ENCODE peak calls at places on chromosomes 1 and 21, in four cellular contexts. O is K562, R is IMR-90, U is endothelial cell of umbilical vein. Q is an unnamed sample. For H3K9me1, the result is how much of the 10 kb centered on the place peaks cover.

GRCh38 chr1:70909262-70909817 is 138.3 kb downstream of the PTGER3 start:
- DNase-seq in R (no peak), O (peak), U (no peak), Q (no peak)

GRCh38 chr21:17674106-17674505 is 61.4 kb upstream of the BTG3 start:
- DNase-seq in R (no peak), O (no peak), U (no peak), Q (no peak)

GRCh38 chr1:246147471-246148461 is 359.3 kb downstream of the SMYD3 start:
- DNase-seq in U (no peak), O (no peak), R (no peak), Q (no peak)

GRCh38 chr1:218804014-218804785 is 369.5 kb upstream of the LYPLAL1 start:
- DNase-seq in U (no peak), R (peak), O (no peak), Q (peak)

GRCh38 chr1:230163205-230163604 is 96.2 kb downstream of the GALNT2 start:
- DNase-seq in O (no peak), R (peak), U (no peak), Q (no peak)

GRCh38 chr1:177571076-177571475 is 398.8 kb downstream of the SEC16B start:
- DNase-seq in R (no peak), O (no peak), U (no peak), Q (no peak)

GRCh38 chr1:147669475-147670318 is 627 bp downstream of the ACP6 start:
- DNase-seq in R (peak), O (peak), U (peak), Q (no peak)

GRCh38 chr1:161502641-161503393 is 2.4 kb upstream of the FCGR2A start:
- DNase-seq in R (peak), O (peak), U (no peak), Q (no peak)

GRCh38 chr1:31664528-31664927 is 19.9 kb upstream of the PEF1 start:
- DNase-seq in O (no peak), U (no peak), R (no peak), Q (no peak)

GRCh38 chr1:17558954-17559617 is 19.6 kb downstream of the ARHGEF10L start:
- DNase-seq in R (no peak), U (no peak), O (no peak), Q (no peak)

GRCh38 chr1:149848340-149848771 is 51.0 kb upstream of the BOLA1 start:
- DNase-seq in O (no peak), R (no peak), U (no peak), Q (no peak)

GRCh38 chr1:229567109-229567868 is 8.8 kb upstream of the ABCB10 start:
- DNase-seq in U (no peak), O (no peak), R (no peak), Q (no peak)

GRCh38 chr1:181936768-181937581 is 124.5 kb downstream of the ZNF648 start:
- DNase-seq in R (no peak), O (peak), U (no peak), Q (peak)

GRCh38 chr1:107692580-107693345 is 272.2 kb downstream of the VAV3 start:
- DNase-seq in R (no peak), U (no peak), O (no peak), Q (no peak)

GRCh38 chr1:7550981-7551380 is 220.1 kb upstream of the VAMP3 start:
- DNase-seq in O (no peak), R (no peak), U (no peak), Q (no peak)

GRCh38 chr1:180269848-180270766 is 40.0 kb downstream of the LHX4 start:
- DNase-seq in R (no peak), O (no peak), U (no peak), Q (no peak)

GRCh38 chr1:11478571-11479374 is at the start of gene DISP3:
- DNase-seq in U (peak), R (peak), O (peak), Q (no peak)

GRCh38 chr1:5977494-5978444 is 14.5 kb downstream of the NPHP4 start:
- DNase-seq in R (no peak), O (no peak), U (no peak), Q (no peak)

GRCh38 chr1:222644649-222645005 is 26.7 kb downstream of the MIA3 start:
- DNase-seq in U (no peak), R (no peak), O (no peak), Q (no peak)

GRCh38 chr1:78340006-78340405 is 150.8 kb upstream of the PTGFR start:
- DNase-seq in O (no peak), R (peak), U (peak), Q (peak)

DNA sequence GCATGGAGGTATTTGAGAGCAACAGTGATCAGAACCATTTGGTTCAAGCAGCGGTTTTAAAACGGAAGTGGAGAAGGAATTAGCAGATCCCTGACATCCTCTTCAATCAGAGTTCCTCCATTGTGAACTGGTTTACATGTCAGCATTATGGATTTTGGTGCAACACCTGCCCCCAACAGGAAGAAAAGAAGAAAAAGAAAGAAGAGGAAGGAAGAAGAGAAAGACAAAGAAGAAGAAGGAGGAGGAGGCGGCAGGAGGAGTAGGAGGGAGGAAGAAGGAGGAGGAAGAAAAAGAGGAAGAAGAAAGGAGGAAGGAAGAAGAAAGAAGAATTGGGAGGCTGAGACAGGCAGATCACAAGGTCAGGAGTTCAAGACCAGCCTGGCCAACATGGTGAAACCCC is 17.4 kb downstream of the NDUFS5 start:
- DNase-seq in O (no peak), U (no peak), R (no peak), Q (no peak)
- H3K9me1 ChIP-seq in O (under half), U (under half), R (under half), Q (under half)

GRCh38 chr1:213989740-213990472 is 2.1 kb downstream of the PROX1 start:
- DNase-seq in U (no peak), O (no peak), R (no peak), Q (no peak)
- H2AFZ ChIP-seq in U (peak), O (no peak), R (no peak), Q (no peak)

DNA sequence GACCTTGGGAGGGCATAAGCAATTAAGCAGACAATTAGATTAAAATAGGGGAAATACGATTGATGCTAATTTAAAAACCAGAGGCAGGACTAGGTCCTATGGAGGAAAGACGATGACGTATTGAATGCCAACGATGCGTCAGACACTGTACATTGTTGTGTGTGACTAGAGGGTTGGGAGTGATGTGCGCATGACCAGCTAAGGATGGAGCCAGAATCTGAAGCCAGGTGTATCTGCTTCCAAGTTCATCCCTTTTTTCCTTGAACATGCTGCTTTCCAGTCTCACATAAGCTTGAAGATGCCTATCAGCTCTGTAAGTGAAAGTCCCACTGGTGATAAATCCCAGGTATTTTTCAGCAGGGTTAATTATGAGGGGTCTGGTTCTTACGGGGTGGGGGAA is 576.2 kb downstream of the MATN1 start:
- DNase-seq in R (no peak), U (no peak), O (no peak), Q (no peak)
- H3K4me2 ChIP-seq in R (no peak), U (no peak), O (no peak), Q (no peak)

GRCh38 chr1:67627906-67628305 is 57.1 kb upstream of the GADD45A start:
- DNase-seq in R (no peak), U (no peak), O (no peak), Q (peak)

GRCh38 chr1:67624680-67625079 is 60.3 kb upstream of the GADD45A start:
- DNase-seq in R (no peak), O (no peak), U (no peak), Q (no peak)

GRCh38 chr1:67626090-67626489 is 58.9 kb upstream of the GADD45A start:
- DNase-seq in U (no peak), O (no peak), R (no peak), Q (no peak)

GRCh38 chr1:67627336-67627735 is 57.7 kb upstream of the GADD45A start:
- DNase-seq in R (no peak), U (no peak), O (no peak), Q (no peak)

DNA sequence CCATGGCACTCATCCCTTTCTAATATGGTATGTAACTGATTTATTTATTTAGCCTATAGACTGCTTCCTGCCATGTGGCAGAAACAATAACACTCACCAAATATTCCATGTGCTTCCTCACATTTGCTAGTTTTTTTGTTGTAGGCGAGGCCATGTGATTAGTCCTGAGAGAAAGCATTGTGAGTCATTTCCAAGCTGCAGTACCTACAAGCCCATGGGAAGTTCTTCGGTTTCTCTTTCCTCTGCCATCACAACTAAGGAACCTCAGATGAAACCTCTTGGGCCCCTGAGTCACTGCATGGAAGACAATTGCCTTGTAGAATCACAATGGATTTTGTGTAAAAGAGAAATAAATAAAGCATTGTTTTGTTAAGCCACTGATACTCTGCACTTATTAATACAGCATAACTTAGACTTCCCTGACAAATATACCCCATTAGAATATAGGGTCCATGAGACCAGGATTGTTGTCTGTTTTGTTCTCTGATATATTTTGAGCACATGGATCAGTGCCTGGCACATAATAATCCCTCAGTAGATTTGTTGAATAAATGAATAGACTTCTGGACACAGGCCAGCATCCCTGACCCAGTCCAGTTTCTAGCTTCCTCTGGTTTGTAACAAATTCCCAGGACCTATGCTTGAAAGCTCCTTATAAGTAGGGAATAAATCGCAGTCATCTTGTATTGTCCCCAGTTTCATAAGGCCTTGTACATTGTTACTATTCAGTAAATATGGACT is 58.3 kb upstream of the GADD45A start:
- DNase-seq in U (peak), O (no peak), R (peak), Q (peak)
- H3K9me1 ChIP-seq in U (under half), O (under half), R (under half), Q (under half)

Q was measured in keratinocyte.